ENCODE peak calls at places on chromosomes 7 and 10, in five cellular contexts. J is bronchial epithelial cell, A is AG10803, R is osteocyte, F is pancreas. D is an unnamed sample.
A peak's percentile ranks its signal among the peaks of the same experiment; 100 is the strongest.

GRCh38 chr7:31029674-31030073 is 22.4 kb upstream of the ADCYAP1R1 start:
- DNase-seq in F (no peak), J (no peak), R (no peak), A (no peak), D (no peak)

GRCh38 chr10:68082815-68083395 is 7.8 kb upstream of the HERC4 start:
- DNase-seq in F (no peak), A (peak; percentile 53), R (no peak), J (peak; percentile 35), D (no peak)

GRCh38 chr10:28186461-28186860 is 116.4 kb downstream of the MPP7 start:
- DNase-seq in J (no peak), R (no peak), A (no peak), F (no peak), D (no peak)

GRCh38 chr10:59857049-59857448 is 49.3 kb downstream of the CCDC6 start:
- DNase-seq in R (no peak), A (peak; percentile 23), F (no peak), J (no peak), D (no peak)

GRCh38 chr10:43436291-43437140 is at the start of gene ZNF487:
- DNase-seq in F (peak; percentile 95), A (peak; percentile 88), R (peak; percentile 97), J (peak; percentile 77), D (peak; percentile 90)

GRCh38 chr10:78566216-78567135 is 502.3 kb upstream of the ZMIZ1 start:
- DNase-seq in J (no peak), A (peak; percentile 87), R (no peak), F (no peak), D (no peak)

GRCh38 chr10:33703897-33704825 is 369.7 kb upstream of the NRP1 start:
- DNase-seq in F (no peak), A (peak; percentile 66), J (peak; percentile 74), R (no peak), D (no peak)

GRCh38 chr7:111190804-111191203 is 99.9 kb downstream of the LRRN3 start:
- DNase-seq in F (no peak), A (no peak), J (no peak), R (no peak), D (no peak)

GRCh38 chr10:1151071-1152033 is 95.2 kb downstream of the WDR37 start:
- DNase-seq in J (peak; percentile 56), R (peak; percentile 56), A (no peak), F (no peak), D (no peak)

GRCh38 chr10:102644646-102645387 is 538 bp downstream of the TRIM8 start:
- DNase-seq in J (peak; percentile 58), F (peak; percentile 97), R (peak; percentile 90), A (peak; percentile 72), D (peak; percentile 86)
- TF ChIP-seq CTCF in J (peak; percentile 69), F (peak; percentile 31), R (peak; percentile 53), A (peak; percentile 47), D (peak; percentile 47)

GRCh38 chr10:86372785-86373239 is 6.2 kb upstream of the GRID1 start:
- DNase-seq in J (no peak), R (peak; percentile 64), A (no peak), F (no peak), D (peak; percentile 5)

GRCh38 chr10:86371116-86371515 is 4.5 kb upstream of the GRID1 start:
- DNase-seq in R (no peak), J (no peak), F (no peak), A (no peak), D (peak; percentile 7)

GRCh38 chr10:86373251-86373650 is 6.7 kb upstream of the GRID1 start:
- DNase-seq in R (peak; percentile 57), A (no peak), J (no peak), F (no peak), D (no peak)

GRCh38 chr10:86372119-86372784 is 5.7 kb upstream of the GRID1 start:
- DNase-seq in J (no peak), R (peak; percentile 77), F (no peak), A (no peak), D (peak; percentile 4)

GRCh38 chr10:86371691-86372090 is 5.1 kb upstream of the GRID1 start:
- DNase-seq in J (no peak), A (no peak), F (no peak), R (peak; percentile 75), D (peak; percentile 9)
- TF ChIP-seq CTCF in J (no peak), A (no peak), F (no peak), R (no peak), D (no peak)

DNA sequence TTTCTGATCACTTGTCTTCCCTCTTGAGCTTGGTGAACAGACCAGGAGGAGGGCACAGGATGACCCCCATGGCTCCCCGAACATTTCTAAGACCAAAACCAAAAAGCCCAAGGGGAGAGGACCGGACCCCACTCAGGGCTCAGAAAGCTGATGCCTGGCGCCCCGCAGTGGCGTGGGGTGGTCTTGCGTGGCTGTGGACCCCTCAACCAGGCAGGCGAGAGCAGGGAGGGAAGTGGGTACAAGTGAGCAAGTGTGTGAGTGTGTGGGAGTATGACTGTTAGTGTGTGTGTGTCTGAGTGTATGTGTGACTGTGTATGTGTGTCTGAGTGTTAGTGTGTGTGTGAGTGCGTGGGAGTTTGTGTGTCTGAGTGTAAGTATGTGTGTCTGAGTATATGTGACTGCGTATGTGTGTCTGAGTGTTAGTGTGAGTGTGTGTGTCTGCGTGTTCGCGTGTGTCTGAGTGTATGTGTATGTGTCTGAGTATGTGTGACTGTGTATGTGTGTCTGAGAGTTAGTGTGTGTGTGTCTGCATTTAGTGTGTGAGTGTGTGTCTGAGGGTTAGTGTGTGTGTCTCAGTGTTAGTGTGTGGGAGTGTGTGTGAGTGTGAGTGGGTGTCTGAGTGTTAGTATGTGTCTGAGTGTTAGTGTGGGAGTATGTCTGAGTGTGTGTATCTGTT is 34.0 kb upstream of the INSIG1 start:
- DNase-seq in F (no peak), R (no peak), A (no peak), J (no peak), D (no peak)
- TF ChIP-seq CTCF in F (no peak), R (no peak), A (no peak), J (no peak), D (no peak)

DNA sequence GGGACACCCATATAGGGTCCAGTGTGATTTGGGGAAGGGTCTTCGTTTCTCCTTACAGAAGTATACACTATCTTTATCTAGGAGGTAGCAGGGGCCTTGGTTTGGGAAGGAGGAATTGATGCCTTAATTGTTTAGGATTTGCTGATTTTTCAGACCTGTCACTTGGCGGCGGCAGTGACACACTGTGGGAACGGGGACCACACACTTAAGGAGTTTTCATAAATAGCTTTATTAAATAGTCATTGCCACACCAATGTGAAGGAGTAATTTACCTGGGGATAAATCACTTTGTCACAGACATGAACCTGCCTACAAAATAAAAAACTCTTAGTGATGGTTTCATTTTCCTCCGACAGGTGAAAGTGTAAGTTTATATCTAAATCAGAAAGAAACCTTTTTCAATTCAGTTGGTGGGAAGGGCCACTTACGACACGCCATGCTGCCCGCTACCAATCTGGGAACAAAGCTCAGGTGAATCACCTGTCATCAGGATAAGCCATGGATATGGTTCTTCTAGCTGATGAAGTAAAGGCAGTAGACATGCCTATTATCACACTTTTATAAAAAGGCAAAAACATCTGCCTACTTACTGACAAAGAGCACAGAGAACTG is 12.3 kb upstream of the ENO4 start:
- DNase-seq in R (no peak), J (no peak), F (no peak), A (no peak), D (no peak)
- TF ChIP-seq CTCF in R (peak; percentile 40), J (no peak), F (no peak), A (peak; percentile 12), D (no peak)

GRCh38 chr7:27165089-27165654 is at the start of gene HOXA9:
- DNase-seq in A (peak; percentile 97), R (no peak), J (no peak), F (peak; percentile 71), D (peak; percentile 11)
- TF ChIP-seq CTCF in A (no peak), R (no peak), J (no peak), F (no peak), D (no peak)

GRCh38 chr10:75660833-75661232 is 229.4 kb downstream of the LRMDA start:
- DNase-seq in A (peak; percentile 43), F (no peak), R (no peak), J (no peak), D (no peak)

GRCh38 chr10:75657351-75657750 is 225.9 kb downstream of the LRMDA start:
- DNase-seq in R (no peak), A (no peak), F (no peak), J (no peak), D (no peak)

GRCh38 chr10:75658036-75658435 is 226.6 kb downstream of the LRMDA start:
- DNase-seq in R (no peak), F (no peak), J (no peak), A (no peak), D (no peak)

GRCh38 chr10:75658496-75658895 is 227.1 kb downstream of the LRMDA start:
- DNase-seq in J (no peak), F (no peak), A (no peak), R (no peak), D (no peak)

DNA sequence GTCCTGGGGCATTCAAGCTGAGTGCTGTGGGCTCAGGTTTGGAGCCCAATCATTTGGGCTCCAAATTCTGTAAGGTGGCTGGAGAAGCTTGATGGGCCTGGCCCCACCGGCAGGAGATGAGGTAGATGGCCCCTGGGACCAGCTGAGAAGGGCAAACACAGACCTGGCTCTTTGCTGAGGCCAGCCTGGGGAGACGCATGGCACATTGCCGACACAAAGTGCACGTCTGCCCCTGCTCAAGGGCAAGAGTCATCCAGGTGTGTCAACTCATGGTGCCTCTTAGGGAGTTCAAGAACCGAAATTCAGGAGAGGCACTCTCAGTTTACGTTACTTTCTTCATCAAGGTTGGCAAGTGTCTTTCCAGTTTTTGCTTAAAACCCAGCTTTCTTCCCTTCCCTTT is 227.5 kb downstream of the LRMDA start:
- DNase-seq in J (no peak), F (no peak), A (no peak), R (no peak), D (no peak)
- TF ChIP-seq CTCF in J (no peak), F (no peak), A (no peak), R (no peak), D (no peak)

DNA sequence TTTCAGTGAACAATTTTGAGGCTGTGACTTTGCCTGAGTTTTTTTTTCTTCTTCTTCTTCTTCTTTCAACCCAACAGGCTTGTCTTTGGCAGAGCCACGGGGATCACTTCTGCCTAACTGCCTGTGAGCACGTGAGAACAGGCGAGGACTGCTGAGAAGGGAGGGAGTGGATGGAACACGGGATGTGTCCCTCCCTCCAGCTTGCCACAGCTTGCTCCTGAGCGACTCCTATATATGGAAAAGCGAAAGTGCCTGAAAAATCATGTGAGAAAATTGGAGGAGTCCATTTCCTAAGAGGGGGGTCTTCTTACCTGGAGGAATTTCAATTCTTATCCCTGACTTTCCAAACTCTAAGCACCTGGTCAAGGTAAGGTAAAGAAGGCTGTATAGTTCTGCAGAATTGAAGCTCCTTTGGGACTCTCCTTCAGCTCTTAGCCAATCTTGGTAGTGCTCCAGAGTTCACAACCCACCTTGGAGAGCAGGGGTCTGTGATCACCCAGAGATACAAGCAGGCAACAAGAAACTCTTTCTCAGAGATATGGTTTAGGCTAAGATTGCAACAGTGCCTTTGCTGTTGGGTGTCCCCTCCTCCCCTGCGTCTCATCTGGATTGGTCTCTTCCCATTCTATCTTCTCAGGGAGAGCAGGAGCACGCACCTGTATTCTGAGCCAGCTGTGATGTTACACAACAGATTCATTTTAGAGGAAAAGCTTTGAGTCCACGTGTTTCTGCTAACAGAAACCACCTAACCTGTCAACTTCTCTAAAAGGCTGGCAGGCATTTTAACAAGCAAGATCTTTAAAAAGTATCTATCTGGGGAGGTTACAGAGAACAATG is at the start of gene MAT1A:
- DNase-seq in J (peak; percentile 50), A (peak; percentile 3), F (peak; percentile 70), R (no peak), D (no peak)
- TF ChIP-seq CTCF in J (peak; percentile 28), A (no peak), F (no peak), R (no peak), D (no peak)

D was measured in glutamatergic neuron.